ENCODE peak calls at places on chromosomes 1 and 21, in seven cellular contexts. J is cardiac muscle cell; X is mesenchymal stem cell; K is IMR-90; E is thoracic aorta; Z is CD8-positive, alpha-beta memory T cell; G is heart right ventricle. I is an unnamed sample.

GRCh38 chr21:45213392-45213791 is 74.3 kb downstream of the POFUT2 start:
- DNase-seq in J (no peak), X (no peak), K (no peak), E (no peak), Z (no peak), G (no peak), I (no peak)

GRCh38 chr1:243354511-243355153 is 98.8 kb downstream of the SDCCAG8 start:
- DNase-seq in J (no peak), X (peak; percentile 54), K (peak; percentile 21), E (no peak), Z (no peak), G (no peak), I (no peak)

GRCh38 chr1:173208146-173208545 is 1.0 kb upstream of the TNFSF4 start:
- DNase-seq in J (no peak), X (no peak), K (peak; percentile 40), E (no peak), Z (no peak), G (no peak), I (no peak)

GRCh38 chr21:25615880-25616279 is 8.6 kb upstream of the MRPL39 start:
- DNase-seq in J (no peak), X (no peak), K (no peak), E (no peak), Z (no peak), G (no peak), I (no peak)

GRCh38 chr21:43786423-43787179 is 2.8 kb upstream of the RRP1 start:
- DNase-seq in J (no peak), X (no peak), K (no peak), E (no peak), Z (no peak), G (no peak), I (no peak)

GRCh38 chr21:45508607-45509565 is 33.4 kb downstream of the SLC19A1 start:
- DNase-seq in J (no peak), X (no peak), K (no peak), E (no peak), Z (no peak), G (peak; percentile 11), I (no peak)

GRCh38 chr1:43530483-43531452 is at the start of gene PTPRF:
- DNase-seq in J (peak; percentile 85), X (peak; percentile 51), K (peak; percentile 48), E (no peak), Z (peak; percentile 22), G (peak; percentile 62), I (no peak)

GRCh38 chr1:53850082-53850673 is 12.1 kb upstream of the NDC1 start:
- DNase-seq in J (no peak), X (no peak), K (no peak), E (no peak), Z (no peak), G (no peak), I (no peak)

GRCh38 chr1:2358651-2359640 is 32.4 kb downstream of the MORN1 start:
- DNase-seq in J (no peak), X (no peak), K (no peak), E (no peak), Z (no peak), G (peak; percentile 7), I (no peak)

GRCh38 chr1:232239557-232240468 is 390.1 kb downstream of the SIPA1L2 start:
- DNase-seq in J (no peak), X (no peak), K (no peak), E (no peak), Z (no peak), G (no peak), I (no peak)

GRCh38 chr1:184366992-184367391 is 19.8 kb upstream of the C1orf21 start:
- DNase-seq in J (no peak), X (peak; percentile 26), K (no peak), E (no peak), Z (no peak), G (no peak), I (no peak)

GRCh38 chr1:113976609-113977278 is 2.5 kb upstream of the OLFML3 start:
- DNase-seq in J (peak; percentile 41), X (peak; percentile 62), K (peak; percentile 59), E (no peak), Z (no peak), G (no peak), I (no peak)

GRCh38 chr1:24904731-24905354 is 25.2 kb downstream of the RUNX3 start:
- DNase-seq in J (no peak), X (no peak), K (no peak), E (no peak), Z (no peak), G (no peak), I (no peak)

GRCh38 chr1:168442931-168443330 is 100.9 kb downstream of the XCL2 start:
- DNase-seq in J (no peak), X (no peak), K (no peak), E (no peak), Z (no peak), G (no peak), I (no peak)

GRCh38 chr21:17427831-17428483 is 84.9 kb upstream of the CXADR start:
- DNase-seq in J (no peak), X (no peak), K (no peak), E (no peak), Z (no peak), G (no peak), I (no peak)

GRCh38 chr1:4935807-4936206 is 281.4 kb downstream of the AJAP1 start:
- DNase-seq in J (no peak), X (no peak), K (no peak), E (no peak), Z (no peak), G (no peak), I (no peak)

GRCh38 chr1:43952731-43953350 is 6.1 kb downstream of the IPO13 start:
- DNase-seq in J (peak; percentile 55), X (no peak), K (no peak), E (no peak), Z (no peak), G (no peak), I (no peak)

GRCh38 chr1:117534995-117535467 is 70.8 kb upstream of the TENT5C start:
- DNase-seq in J (peak; percentile 79), X (peak; percentile 65), K (peak; percentile 72), E (no peak), Z (peak; percentile 61), G (no peak), I (peak; percentile 66)

GRCh38 chr1:237201155-237201554 is 159.2 kb downstream of the RYR2 start:
- DNase-seq in J (no peak), X (no peak), K (no peak), E (no peak), Z (no peak), G (no peak), I (no peak)

DNA sequence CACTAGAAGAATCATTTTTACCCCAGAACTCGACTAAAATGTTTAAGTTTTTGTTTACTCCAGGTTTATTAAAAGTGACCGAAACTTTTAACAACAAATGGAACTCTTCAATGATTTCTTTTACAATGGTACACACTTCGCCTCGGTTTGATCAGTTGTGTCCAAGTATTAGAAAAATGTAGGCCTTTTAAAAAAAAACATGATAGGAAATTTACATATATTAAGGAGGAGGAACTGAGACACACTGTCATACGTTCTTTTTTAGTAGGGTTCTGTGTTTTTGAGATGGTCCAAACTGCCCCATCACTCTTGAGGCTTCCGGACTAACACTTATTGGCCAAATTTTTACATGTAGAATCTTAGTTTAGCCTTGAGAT is 1.3 kb downstream of the PRDM2 start:
- DNase-seq in J (no peak), X (no peak), K (no peak), E (no peak), Z (no peak), G (no peak), I (peak; percentile 35)
- H3K27ac ChIP-seq in J (no peak overlapping the region), X (no peak overlapping the region), K (no peak overlapping the region), E (peak overlapping the region; percentile 59), Z (peak overlapping the region; percentile 86), G (no peak overlapping the region), I (peak overlapping the region; percentile 92)

DNA sequence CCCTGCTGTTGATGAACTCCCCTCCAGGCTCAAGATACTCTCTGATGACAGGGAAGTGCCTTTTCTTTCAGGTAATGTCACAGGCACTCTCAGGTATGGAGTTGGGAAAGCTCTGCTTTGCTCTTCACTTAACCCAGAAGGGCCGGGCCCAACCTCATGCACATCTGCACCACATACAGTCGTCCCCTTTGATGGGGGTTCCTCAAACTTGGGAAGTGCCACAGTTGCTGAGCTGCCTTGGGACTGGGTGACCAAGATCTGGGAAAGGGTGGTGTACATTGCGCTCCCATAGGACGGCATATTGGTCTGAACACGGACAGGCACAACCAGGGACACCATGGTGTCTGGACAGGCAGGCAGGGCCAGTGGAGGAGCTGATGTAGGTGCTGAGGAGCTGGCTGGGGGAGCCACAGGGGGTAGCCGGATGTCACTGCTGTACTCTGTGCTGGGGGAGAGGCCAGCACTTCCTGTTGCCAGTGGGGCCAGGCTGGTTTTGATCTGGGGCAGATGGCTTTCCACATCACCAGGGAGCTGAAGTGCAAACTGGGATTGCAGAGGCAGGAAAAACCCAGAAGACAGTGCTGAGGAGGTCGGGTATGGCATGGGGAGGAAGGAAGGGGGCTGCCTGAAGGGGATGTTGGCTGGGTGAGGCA is 96.2 kb upstream of the EDN2 start:
- DNase-seq in J (no peak), X (no peak), K (no peak), E (no peak), Z (no peak), G (no peak), I (no peak)
- H3K9me3 ChIP-seq in J (no peaks in the 10 kb centered on the region), X (no peaks in the 10 kb centered on the region), K (no peaks in the 10 kb centered on the region), E (no peaks in the 10 kb centered on the region), Z (no peaks in the 10 kb centered on the region), G (no peaks in the 10 kb centered on the region), I (no peaks in the 10 kb centered on the region)

GRCh38 chr1:18640228-18641004 is 9.8 kb downstream of the PAX7 start:
- DNase-seq in J (no peak), X (no peak), K (no peak), E (no peak), Z (no peak), G (no peak), I (no peak)
- H3K4me3 ChIP-seq in J (no peak overlapping the region), X (no peak overlapping the region), K (no peak overlapping the region), E (no peak overlapping the region), Z (no peak overlapping the region), G (no peak overlapping the region), I (no peak overlapping the region)

GRCh38 chr21:36479415-36480402 is at the start of gene CLDN14:
- DNase-seq in J (no peak), X (no peak), K (peak; percentile 58), E (no peak), Z (no peak), G (peak; percentile 40), I (no peak)

GRCh38 chr21:36477559-36477958 is 2.4 kb downstream of the CLDN14 start:
- DNase-seq in J (peak; percentile 75), X (no peak), K (no peak), E (no peak), Z (no peak), G (no peak), I (no peak)

GRCh38 chr21:36478941-36479340 is 981 bp downstream of the CLDN14 start:
- DNase-seq in J (peak; percentile 26), X (no peak), K (no peak), E (no peak), Z (no peak), G (no peak), I (no peak)

GRCh38 chr21:36477001-36477400 is 2.9 kb downstream of the CLDN14 start:
- DNase-seq in J (peak; percentile 75), X (peak; percentile 6), K (no peak), E (no peak), Z (no peak), G (no peak), I (no peak)

DNA sequence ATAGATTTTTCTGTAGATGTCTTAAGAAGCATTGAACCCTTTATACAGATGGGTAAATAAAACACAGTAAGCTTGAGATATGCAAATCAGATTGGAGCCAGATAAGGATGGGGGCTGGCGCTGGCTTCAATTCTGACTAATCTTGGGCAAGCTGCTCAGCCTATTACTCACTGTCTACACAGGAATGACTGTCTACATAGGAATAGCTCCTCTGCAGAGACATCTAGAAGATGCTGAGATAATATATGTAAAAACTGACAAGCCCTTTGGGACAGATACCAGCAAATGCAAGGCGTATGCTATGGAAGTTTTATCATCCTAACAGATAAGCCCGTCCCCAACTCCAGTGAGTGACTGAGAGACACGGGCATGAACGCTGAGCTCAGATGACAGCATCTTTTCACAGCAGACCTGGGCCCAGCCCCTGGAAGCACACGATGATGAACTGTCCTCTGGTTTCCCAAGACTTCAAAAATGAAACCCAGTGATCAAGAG is 1.7 kb downstream of the CLDN14 start:
- DNase-seq in J (no peak), X (peak; percentile 78), K (peak; percentile 88), E (no peak), Z (no peak), G (no peak), I (no peak)
- H3K27ac ChIP-seq in J (peak overlapping the region; percentile 94), X (no peak overlapping the region), K (no peak overlapping the region), E (no peak overlapping the region), Z (no peak overlapping the region), G (no peak overlapping the region), I (no peak overlapping the region)